ENCODE peak calls at places on chromosome 15, in four cellular contexts. N is Panc1, E is iPS-NIHi11, H is NCI-H226. S is an unnamed sample.

GRCh38 chr15:59174846-59175831 is 31.5 kb upstream of the LDHAL6B start:
- DNase-seq in E (peak), H (peak), N (peak), S (peak)

GRCh38 chr15:75693501-75694240 is 19.0 kb downstream of the CSPG4 start:
- DNase-seq in E (no peak), N (no peak), H (peak), S (peak)

GRCh38 chr15:89783111-89783860 is 7.2 kb downstream of the MESP2 start:
- DNase-seq in H (peak), N (no peak), E (peak), S (peak)

GRCh38 chr15:66886686-66887273 is 178.6 kb upstream of the SMAD3 start:
- DNase-seq in E (no peak), H (no peak), N (no peak), S (no peak)

GRCh38 chr15:41675337-41675736 is 15.1 kb downstream of the MGA start:
- DNase-seq in N (no peak), H (no peak), E (no peak), S (no peak)

GRCh38 chr15:36917411-36918267 is 182.7 kb downstream of the MEIS2 start:
- DNase-seq in H (no peak), N (no peak), E (no peak), S (no peak)

GRCh38 chr15:55170361-55170760 is 26.4 kb downstream of the RSL24D1 start:
- DNase-seq in N (no peak), E (no peak), H (no peak), S (no peak)

GRCh38 chr15:89112341-89112971 is 24.2 kb downstream of the ABHD2 start:
- DNase-seq in N (no peak), E (no peak), H (no peak), S (no peak)

GRCh38 chr15:25246641-25247417 is 192.0 kb downstream of the UBE3A start:
- DNase-seq in H (no peak), N (no peak), E (no peak), S (no peak)

GRCh38 chr15:32089851-32090359 is 59.6 kb downstream of the CHRNA7 start:
- DNase-seq in H (no peak), N (no peak), E (no peak), S (no peak)

GRCh38 chr15:46934851-46935250 is 782.5 kb upstream of the SEMA6D start:
- DNase-seq in H (no peak), N (no peak), E (no peak), S (no peak)

S was measured in ELF-1.